ENCODE peak calls at places on chromosome 18, in four cellular contexts. M, Y, G and U are unnamed samples.

GRCh38 chr18:7116001-7116831 is 1.4 kb downstream of the LAMA1 start:
- DNase-seq in Y (no peak), G (no peak), M (no peak), U (peak)

GRCh38 chr18:37913051-37913450 is 347.5 kb upstream of the CELF4 start:
- DNase-seq in G (no peak), Y (no peak), M (no peak), U (no peak)

GRCh38 chr18:6661692-6662415 is 67.7 kb upstream of the ARHGAP28 start:
- DNase-seq in Y (no peak), G (no peak), M (no peak), U (no peak)

GRCh38 chr18:33596178-33596854 is 18.3 kb downstream of the ASXL3 start:
- DNase-seq in G (no peak), Y (no peak), M (no peak), U (no peak)

GRCh38 chr18:59593291-59593717 is 103.9 kb downstream of the CCBE1 start:
- DNase-seq in Y (no peak), G (no peak), M (no peak), U (no peak)

GRCh38 chr18:614980-615607 is 18.3 kb downstream of the CLUL1 start:
- DNase-seq in M (no peak), G (no peak), Y (no peak), U (no peak)

GRCh38 chr18:5872886-5873285 is 22.4 kb downstream of the TMEM200C start:
- DNase-seq in M (no peak), Y (no peak), G (no peak), U (no peak)

GRCh38 chr18:77054288-77054605 is 78.3 kb downstream of the MBP start:
- DNase-seq in M (no peak), G (no peak), Y (no peak), U (no peak)

GRCh38 chr18:10995576-10995975 is 153.8 kb downstream of the PIEZO2 start:
- DNase-seq in Y (no peak), M (no peak), G (no peak), U (no peak)

GRCh38 chr18:63646916-63647315 is 2.9 kb upstream of the SERPINB4 start:
- DNase-seq in M (no peak), Y (no peak), G (no peak), U (no peak)

GRCh38 chr18:48913201-48913600 is 37.6 kb downstream of the SMAD7 start:
- DNase-seq in M (no peak), G (no peak), Y (no peak), U (no peak)

GRCh38 chr18:63511285-63511684 is 30.9 kb upstream of the SERPINB12 start:
- DNase-seq in G (no peak), M (no peak), Y (peak), U (peak)

GRCh38 chr18:48274301-48274700 is 134.9 kb downstream of the ZBTB7C start:
- DNase-seq in G (no peak), M (no peak), Y (no peak), U (no peak)

GRCh38 chr18:8029731-8030130 is 462.6 kb downstream of the PTPRM start:
- DNase-seq in M (no peak), G (no peak), Y (no peak), U (no peak)

GRCh38 chr18:80067897-80068296 is 33.7 kb downstream of the RBFA start:
- DNase-seq in G (no peak), M (no peak), Y (no peak), U (no peak)

GRCh38 chr18:59272221-59272888 is 899 bp downstream of the RAX start:
- DNase-seq in Y (no peak), M (no peak), G (no peak), U (peak)

GRCh38 chr18:76518543-76519155 is 23.6 kb upstream of the ZNF516 start:
- DNase-seq in G (no peak), M (no peak), Y (no peak), U (peak)

GRCh38 chr18:46260016-46260878 is 156.1 kb downstream of the HAUS1 start:
- DNase-seq in Y (no peak), G (no peak), M (no peak), U (no peak)
- TF ChIP-seq CBFB in Y (no peak), G (no peak), M (no peak), U (no peak)

GRCh38 chr18:32439802-32440201 is 30.9 kb downstream of the GAREM1 start:
- DNase-seq in Y (no peak), M (no peak), G (no peak), U (peak)
- TF ChIP-seq USF2 in Y (no peak), M (no peak), G (no peak), U (no peak)

GRCh38 chr18:31041346-31042067 is 1.0 kb downstream of the DSC3 start:
- DNase-seq in Y (no peak), G (no peak), M (no peak), U (peak)
- TF ChIP-seq CBFB in Y (no peak), G (no peak), M (no peak), U (no peak)

GRCh38 chr18:45916302-45916701 is 50.8 kb downstream of the EPG5 start:
- DNase-seq in G (no peak), M (peak), Y (peak), U (peak)
- TF ChIP-seq USF2 in G (no peak), M (no peak), Y (no peak), U (no peak)

GRCh38 chr18:54260376-54261072 is 8.8 kb upstream of the POLI start:
- DNase-seq in G (no peak), M (no peak), Y (peak), U (no peak)
- TF ChIP-seq CBFB in G (no peak), M (no peak), Y (no peak), U (no peak)